ENCODE peak calls at places on chromosomes 11 and 22, in six cellular contexts. D is ovary, P is choroid plexus epithelial cell, E is bronchial epithelial cell, X is breast epithelium, H is uterus. R is an unnamed sample.

GRCh38 chr11:66056541-66056940 is 4.4 kb downstream of the SF3B2 start:
- DNase-seq in H (no peak), E (no peak), P (no peak), X (no peak), D (no peak), R (no peak)

GRCh38 chr11:1260023-1260501 is 37.2 kb downstream of the MUC5B start:
- DNase-seq in X (no peak), P (peak), D (no peak), E (peak), H (no peak), R (no peak)

GRCh38 chr11:40825435-40825834 is 634.0 kb downstream of the LRRC4C start:
- DNase-seq in P (no peak), E (no peak), H (no peak), X (no peak), D (no peak), R (no peak)

GRCh38 chr11:103480421-103480820 is 371.2 kb downstream of the DYNC2H1 start:
- DNase-seq in P (no peak), D (no peak), H (no peak), E (no peak), X (no peak), R (no peak)

GRCh38 chr11:86696451-86696850 is 24.0 kb upstream of the ME3 start:
- DNase-seq in E (no peak), X (no peak), H (no peak), D (no peak), P (no peak), R (no peak)

GRCh38 chr22:22901578-22902218 is 14.1 kb downstream of the IGLL5 start:
- DNase-seq in E (no peak), H (no peak), X (no peak), P (no peak), D (no peak), R (no peak)

GRCh38 chr22:42316988-42317387 is 46.5 kb upstream of the TCF20 start:
- DNase-seq in X (no peak), D (peak), E (peak), H (peak), P (peak), R (peak)

GRCh38 chr11:26442131-26442530 is 110.2 kb downstream of the ANO3 start:
- DNase-seq in D (no peak), X (no peak), E (peak), P (peak), H (no peak), R (peak)

GRCh38 chr11:46392421-46393230 is 1.1 kb upstream of the CHRM4 start:
- DNase-seq in E (peak), P (peak), X (peak), D (peak), H (peak), R (peak)

GRCh38 chr11:85685131-85685819 is 720 bp downstream of the CCDC89 start:
- DNase-seq in P (no peak), H (peak), D (peak), E (no peak), X (no peak), R (no peak)

GRCh38 chr11:26245046-26245445 is 86.9 kb upstream of the ANO3 start:
- DNase-seq in H (no peak), E (peak), X (no peak), D (no peak), P (no peak), R (no peak)

GRCh38 chr11:382081-382643 is 11.8 kb upstream of the PKP3 start:
- DNase-seq in D (no peak), X (no peak), P (no peak), E (no peak), H (no peak), R (no peak)

GRCh38 chr22:45565973-45566372 is 63.3 kb downstream of the FBLN1 start:
- DNase-seq in H (no peak), P (no peak), X (no peak), D (no peak), E (no peak), R (no peak)

GRCh38 chr11:113838005-113838404 is 37.4 kb downstream of the USP28 start:
- DNase-seq in P (no peak), X (no peak), H (no peak), E (no peak), D (no peak), R (no peak)

GRCh38 chr11:774873-775592 is 2.3 kb downstream of the GATD1 start:
- DNase-seq in H (no peak), E (peak), X (no peak), D (peak), P (no peak), R (peak)

GRCh38 chr11:29312817-29313216 is 704.0 kb downstream of the KCNA4 start:
- DNase-seq in D (no peak), P (peak), H (no peak), E (peak), X (no peak), R (peak)

GRCh38 chr22:48256041-48256739 is 1493.7 kb downstream of the TBC1D22A start:
- DNase-seq in D (no peak), X (no peak), P (no peak), E (no peak), H (no peak), R (no peak)

GRCh38 chr11:109424893-109425292 is 2.9 kb downstream of the C11orf87 start:
- DNase-seq in X (no peak), H (no peak), D (no peak), P (no peak), E (peak), R (no peak)

GRCh38 chr11:64097468-64098317 is 62.0 kb downstream of the FLRT1 start:
- DNase-seq in X (no peak), P (no peak), H (no peak), D (no peak), E (no peak), R (no peak)

GRCh38 chr11:59380263-59381059 is 21.8 kb downstream of the OR5AN1 start:
- DNase-seq in X (no peak), D (no peak), H (no peak), P (no peak), E (no peak), R (no peak)

GRCh38 chr11:102345923-102346322 is 1.1 kb upstream of the BIRC2 start:
- DNase-seq in H (no peak), E (peak), D (no peak), X (no peak), P (peak), R (peak)

GRCh38 chr11:9132203-9132878 is 40.9 kb upstream of the SCUBE2 start:
- DNase-seq in X (no peak), D (no peak), H (no peak), E (no peak), P (no peak), R (no peak)

GRCh38 chr11:12744831-12745502 is 70.7 kb downstream of the TEAD1 start:
- DNase-seq in D (no peak), X (no peak), P (peak), H (no peak), E (no peak), R (peak)

GRCh38 chr22:32803020-32803758 is 1.7 kb downstream of the TIMP3 start:
- DNase-seq in H (peak), X (no peak), P (peak), D (no peak), E (peak), R (peak)

GRCh38 chr11:68974421-68975194 is 6.2 kb downstream of the MRGPRD start:
- DNase-seq in E (peak), H (no peak), D (no peak), X (peak), P (peak), R (no peak)

GRCh38 chr22:44926491-44927415 is 83.1 kb downstream of the PHF21B start:
- DNase-seq in D (no peak), P (no peak), X (no peak), E (no peak), H (no peak), R (no peak)

GRCh38 chr11:133679896-133680295 is 147.6 kb upstream of the OPCML start:
- DNase-seq in E (no peak), P (no peak), X (no peak), H (no peak), D (no peak), R (no peak)

GRCh38 chr22:49564666-49565515 is 262.8 kb downstream of the BRD1 start:
- DNase-seq in H (no peak), D (no peak), E (no peak), P (no peak), X (peak), R (no peak)

DNA sequence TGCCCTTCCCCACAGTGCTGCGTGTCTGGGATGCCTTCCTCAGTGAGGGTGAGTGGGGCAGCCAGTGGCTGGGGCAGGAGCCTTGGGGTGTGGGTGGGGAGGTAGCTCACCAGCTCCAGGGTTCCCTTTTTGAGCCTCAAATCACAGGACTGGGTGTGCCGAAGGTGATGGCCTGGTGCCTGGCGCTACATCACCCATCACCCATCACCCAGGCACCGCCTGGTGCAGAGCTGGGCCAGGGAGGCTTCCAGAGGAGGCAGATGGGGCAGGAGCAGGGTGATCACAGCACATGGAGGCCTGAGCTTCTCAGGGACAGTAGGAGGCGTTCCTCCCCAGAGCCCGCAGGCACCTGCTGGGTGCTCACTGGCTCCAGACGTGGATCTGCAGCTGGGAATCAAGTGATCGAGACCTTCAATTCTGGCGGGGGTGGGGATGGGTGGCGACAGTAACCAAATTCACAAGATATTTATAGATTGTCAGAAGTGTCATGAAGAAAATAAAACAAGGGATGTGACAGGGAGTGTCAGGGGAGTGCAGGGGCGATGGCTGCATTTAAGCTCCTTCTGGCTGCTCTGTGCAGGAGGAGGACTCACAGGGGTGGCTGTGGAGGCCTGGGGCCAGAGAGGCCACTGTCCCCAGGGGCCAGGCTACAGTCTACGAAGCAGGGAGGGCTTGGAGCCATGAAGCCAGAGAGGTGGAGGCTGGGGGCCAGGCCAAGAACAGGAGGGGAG is 3.3 kb downstream of the TBC1D10C start:
- DNase-seq in D (no peak), H (no peak), E (no peak), P (no peak), X (no peak), R (no peak)
- H3K4me3 ChIP-seq in D (no peak), H (no peak), E (no peak), P (no peak), X (no peak), R (no peak)

GRCh38 chr11:11620251-11620965 is 1.4 kb downstream of the GALNT18 start:
- DNase-seq in P (no peak), E (peak), H (peak), X (peak), D (peak), R (peak)
- H3K4me3 ChIP-seq in P (no peak), E (peak), H (peak), X (peak), D (peak), R (peak)

DNA sequence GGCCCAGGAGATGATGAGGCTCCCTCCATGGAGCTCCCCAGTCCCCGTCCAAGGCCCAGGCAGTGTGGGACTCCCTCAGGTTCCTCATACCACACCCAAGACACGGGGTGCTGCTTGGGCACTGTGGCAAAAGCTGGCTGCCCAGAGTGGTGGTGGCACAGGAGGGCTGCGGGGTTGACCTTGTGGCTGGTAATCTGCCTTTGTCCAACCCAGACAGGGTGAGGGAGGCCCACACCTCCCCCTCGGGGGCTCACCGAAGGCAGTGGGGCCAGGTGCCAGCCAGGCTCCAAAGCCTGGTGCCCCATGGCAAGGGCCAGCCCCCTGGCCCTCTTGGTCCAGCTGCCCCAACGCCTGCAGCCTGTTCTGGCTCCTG is 17.2 kb downstream of the PHLDA2 start:
- DNase-seq in H (no peak), X (no peak), D (no peak), P (no peak), E (no peak), R (no peak)
- H3K4me3 ChIP-seq in H (no peak), X (no peak), D (no peak), P (no peak), E (no peak), R (no peak)

GRCh38 chr11:17014321-17014773 is at the start of gene PLEKHA7:
- DNase-seq in E (no peak), H (no peak), D (no peak), P (no peak), X (no peak), R (no peak)
- H3K4me3 ChIP-seq in E (peak), H (peak), D (peak), P (peak), X (peak), R (peak)

R was measured in astrocyte of the spinal cord.